ENCODE peak calls at places on chromosomes 16 and 17, in five cellular contexts. E is endothelial cell, V is fibroblast of pulmonary artery, O is natural killer cell, T is heart right ventricle. J is an unnamed sample.

GRCh38 chr16:11202260-11203091 is 53.5 kb downstream of the SOCS1 start:
- DNase-seq in V (no peak), O (no peak), T (no peak), E (no peak), J (no peak)

GRCh38 chr17:75985986-75986385 is 6.9 kb downstream of the TEN1 start:
- DNase-seq in T (no peak), O (no peak), V (no peak), E (no peak), J (no peak)

GRCh38 chr17:37358098-37358829 is 17.5 kb upstream of the C17orf78 start:
- DNase-seq in E (peak), V (peak), T (peak), O (no peak), J (no peak)

GRCh38 chr16:75572859-75573542 is 6.8 kb downstream of the GABARAPL2 start:
- DNase-seq in E (no peak), O (no peak), T (no peak), V (no peak), J (no peak)

GRCh38 chr17:37089998-37090397 is 141.2 kb downstream of the AATF start:
- DNase-seq in V (peak), O (peak), T (no peak), E (no peak), J (peak)

GRCh38 chr16:57577691-57578224 is 35.3 kb downstream of the ADGRG5 start:
- DNase-seq in T (no peak), O (peak), E (no peak), V (no peak), J (no peak)

GRCh38 chr17:81397314-81398169 is 2.3 kb downstream of the BAHCC1 start:
- DNase-seq in E (peak), O (no peak), T (no peak), V (peak), J (no peak)

GRCh38 chr16:53541326-53541725 is 38.3 kb upstream of the AKTIP start:
- DNase-seq in V (peak), O (no peak), T (no peak), E (no peak), J (no peak)

GRCh38 chr17:74213897-74214386 is 571 bp downstream of the TTYH2 start:
- DNase-seq in O (no peak), E (no peak), T (peak), V (no peak), J (no peak)

GRCh38 chr16:50683689-50684374 is 2.7 kb upstream of the SNX20 start:
- DNase-seq in E (no peak), O (peak), T (no peak), V (no peak), J (peak)

GRCh38 chr17:28267720-28268609 is 51.0 kb upstream of the TMEM97 start:
- DNase-seq in V (no peak), E (no peak), O (no peak), T (no peak), J (no peak)

GRCh38 chr17:42512733-42513251 is 23.2 kb upstream of the NAGLU start:
- DNase-seq in T (no peak), V (no peak), O (no peak), E (no peak), J (no peak)

GRCh38 chr17:74466111-74466784 is at the start of gene CD300A:
- DNase-seq in O (no peak), V (no peak), T (peak), E (no peak), J (no peak)

GRCh38 chr16:56506941-56507340 is 12.9 kb downstream of the BBS2 start:
- DNase-seq in T (no peak), O (no peak), E (no peak), V (peak), J (no peak)

GRCh38 chr16:16014329-16015224 is 65.2 kb downstream of the ABCC1 start:
- DNase-seq in V (peak), T (peak), E (no peak), O (no peak), J (no peak)

GRCh38 chr16:89827383-89828198 is 684 bp upstream of the SPIRE2 start:
- DNase-seq in T (peak), E (peak), V (peak), O (no peak), J (no peak)

GRCh38 chr17:17940451-17940911 is 31.7 kb downstream of the TOM1L2 start:
- DNase-seq in T (no peak), V (peak), O (no peak), E (no peak), J (no peak)

GRCh38 chr17:64974750-64975317 is 55.6 kb upstream of the LRRC37A3 start:
- DNase-seq in O (no peak), T (no peak), V (no peak), E (no peak), J (no peak)

GRCh38 chr17:60904582-60904981 is 226.9 kb downstream of the BCAS3 start:
- DNase-seq in V (no peak), T (no peak), O (no peak), E (no peak), J (no peak)

GRCh38 chr16:81627024-81627423 is 152.1 kb upstream of the PLCG2 start:
- DNase-seq in T (no peak), V (peak), E (no peak), O (no peak), J (no peak)

GRCh38 chr16:24045641-24046040 is 209.9 kb downstream of the PRKCB start:
- DNase-seq in T (no peak), V (no peak), E (peak), O (no peak), J (no peak)

GRCh38 chr17:11880714-11881113 is 116.6 kb downstream of the ZNF18 start:
- DNase-seq in E (no peak), T (peak), O (no peak), V (no peak), J (no peak)

GRCh38 chr17:27846042-27846655 is 45.8 kb upstream of the NOS2 start:
- DNase-seq in T (no peak), E (no peak), V (no peak), O (peak), J (peak)

GRCh38 chr17:82015311-82015971 is 7.2 kb downstream of the CENPX start:
- DNase-seq in T (no peak), V (no peak), O (no peak), E (no peak), J (no peak)

GRCh38 chr17:73551144-73551543 is 93.1 kb downstream of the SDK2 start:
- DNase-seq in T (no peak), O (no peak), E (no peak), V (no peak), J (no peak)

GRCh38 chr16:48971571-48972071 is 310.0 kb downstream of the CBLN1 start:
- DNase-seq in O (no peak), E (no peak), V (no peak), T (no peak), J (no peak)

GRCh38 chr17:75067856-75068255 is 19.9 kb upstream of the SLC16A5 start:
- DNase-seq in T (no peak), O (no peak), E (no peak), V (no peak), J (no peak)

GRCh38 chr17:71200597-71200996 is 920.2 kb upstream of the SOX9 start:
- DNase-seq in T (no peak), E (no peak), O (no peak), V (no peak), J (no peak)

GRCh38 chr16:81939164-81940067 is 71.9 kb downstream of the SDR42E1 start:
- DNase-seq in O (no peak), E (peak), T (no peak), V (no peak), J (no peak)

GRCh38 chr16:51637744-51638100 is 486.7 kb upstream of the SALL1 start:
- DNase-seq in E (no peak), O (no peak), T (no peak), V (peak), J (no peak)

GRCh38 chr16:65426484-65426883 is 304.6 kb upstream of the CDH11 start:
- DNase-seq in E (no peak), O (no peak), T (no peak), V (no peak), J (no peak)

GRCh38 chr17:68327823-68328557 is 36.7 kb downstream of the ARSG start:
- DNase-seq in T (no peak), E (no peak), V (no peak), O (no peak), J (no peak)
- TF ChIP-seq CTCF in T (no peak), E (no peak), V (peak), O (no peak), J (no peak)

GRCh38 chr16:69848635-69849545 is 86.8 kb downstream of the WWP2 start:
- DNase-seq in O (no peak), E (peak), V (peak), T (peak), J (no peak)
- TF ChIP-seq CTCF in O (no peak), E (no peak), V (peak), T (no peak), J (no peak)

GRCh38 chr17:7687072-7687907 is at the start of gene TP53:
- DNase-seq in T (peak), V (peak), E (peak), O (peak), J (peak)
- TF ChIP-seq CTCF in T (no peak), V (peak), E (no peak), O (no peak), J (no peak)

GRCh38 chr16:79954920-79955705 is 354.6 kb upstream of the MAF start:
- DNase-seq in T (no peak), E (no peak), O (no peak), V (no peak), J (no peak)
- TF ChIP-seq CTCF in T (no peak), E (no peak), O (no peak), V (no peak), J (no peak)

DNA sequence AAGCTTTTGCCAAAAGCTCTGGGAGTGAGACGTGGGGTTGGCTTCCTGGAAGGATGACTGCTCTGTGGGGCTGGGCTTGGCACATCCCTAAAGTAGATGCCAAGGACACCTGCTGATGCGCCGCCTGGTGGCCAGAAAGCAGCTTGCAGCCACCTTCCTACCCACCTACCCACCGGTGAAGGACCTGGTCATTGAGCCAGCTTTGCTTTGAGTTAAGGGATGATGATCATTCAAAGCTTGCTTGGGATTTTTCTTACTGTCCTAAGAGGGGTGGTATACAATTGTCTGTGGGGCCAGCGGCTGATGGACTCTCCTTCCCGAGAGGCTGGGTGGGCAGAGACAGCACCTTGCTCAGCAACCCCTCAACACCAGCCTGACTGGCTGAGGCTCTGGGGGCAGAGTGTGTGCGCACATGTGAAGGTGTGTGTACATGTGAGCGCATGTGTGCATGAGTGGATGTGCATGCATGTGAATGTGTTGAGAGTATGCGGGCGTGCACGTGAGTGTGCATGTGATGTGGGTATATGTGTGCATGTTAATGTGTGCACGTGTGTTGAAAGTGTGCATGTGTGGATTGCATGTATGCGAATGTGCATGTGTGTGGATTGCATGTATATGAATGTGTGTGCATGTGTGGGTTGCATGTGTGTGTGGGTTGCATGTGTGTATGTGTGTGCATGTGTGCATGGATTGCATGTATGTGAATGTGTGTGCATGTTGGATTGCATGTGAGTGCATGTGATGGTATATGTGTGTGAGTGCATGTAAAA is 18.6 kb downstream of the C1QTNF1 start:
- DNase-seq in O (peak), E (peak), V (peak), T (peak), J (peak)
- TF ChIP-seq CTCF in O (peak), E (peak), V (peak), T (peak), J (peak)

GRCh38 chr16:4411684-4412083 is 4.7 kb downstream of the CORO7 start:
- DNase-seq in V (no peak), E (no peak), O (no peak), T (peak), J (no peak)

GRCh38 chr16:4410335-4411075 is 5.9 kb downstream of the CORO7 start:
- DNase-seq in E (no peak), T (no peak), V (peak), O (no peak), J (no peak)

GRCh38 chr16:4407543-4408322 is 8.7 kb downstream of the CORO7 start:
- DNase-seq in T (no peak), O (no peak), V (peak), E (no peak), J (no peak)

GRCh38 chr16:4408323-4408690 is 8.1 kb downstream of the CORO7 start:
- DNase-seq in T (no peak), O (no peak), V (no peak), E (no peak), J (no peak)

DNA sequence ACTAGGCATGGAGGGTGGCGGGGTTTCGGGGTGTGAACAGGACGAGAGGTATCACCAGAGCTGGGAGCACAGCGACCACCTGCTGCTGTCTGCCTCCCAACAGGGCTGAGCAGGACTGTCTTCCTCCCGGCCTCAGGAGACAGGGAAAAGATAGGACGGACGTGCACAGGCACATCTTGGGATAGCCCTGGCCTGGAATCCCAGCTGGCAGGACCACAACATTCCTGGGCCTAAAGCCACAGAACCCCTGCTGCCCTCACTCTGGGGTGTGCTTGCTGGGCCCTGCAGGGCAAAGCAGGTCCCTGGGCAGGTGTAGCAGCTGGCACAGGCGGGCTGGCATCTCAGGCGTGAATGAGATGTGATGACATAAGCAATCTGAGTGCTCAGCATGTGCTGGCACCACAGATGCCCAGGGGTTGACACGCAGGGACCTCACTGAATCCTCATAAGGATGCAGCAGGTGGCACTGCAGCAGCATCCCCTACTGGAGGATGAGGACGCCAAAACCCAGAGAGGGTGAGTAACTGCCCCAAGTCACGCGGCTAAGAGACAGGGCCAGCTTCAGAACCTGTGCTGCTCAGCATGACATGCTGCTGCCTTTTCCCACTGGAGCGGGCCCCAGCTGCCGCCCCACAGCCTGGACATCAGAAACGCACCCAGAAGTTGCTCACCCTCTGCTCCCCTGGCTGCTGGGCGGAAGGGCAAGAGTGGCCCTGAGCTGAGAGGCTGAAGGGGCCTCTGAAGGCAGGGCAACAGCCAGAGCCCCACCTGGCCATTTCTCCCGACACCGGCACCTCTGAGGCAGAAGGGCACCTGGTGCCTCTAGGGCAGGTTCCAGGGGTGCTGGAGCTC is 7.1 kb downstream of the CORO7 start:
- DNase-seq in E (no peak), T (no peak), O (no peak), V (no peak), J (no peak)
- TF ChIP-seq CTCF in E (no peak), T (no peak), O (no peak), V (no peak), J (no peak)

GRCh38 chr16:3264137-3265036 is 8.0 kb upstream of the MEFV start:
- DNase-seq in O (peak), V (peak), E (peak), T (peak), J (peak)
- TF ChIP-seq CTCF in O (no peak), V (peak), E (no peak), T (no peak), J (no peak)

GRCh38 chr16:72961115-72961832 is 86.7 kb downstream of the ZFHX3 start:
- DNase-seq in T (no peak), V (no peak), E (no peak), O (no peak), J (no peak)
- TF ChIP-seq CTCF in T (no peak), V (peak), E (no peak), O (no peak), J (no peak)

GRCh38 chr17:55996826-55997225 is 156.4 kb upstream of the ANKFN1 start:
- DNase-seq in E (no peak), V (no peak), T (no peak), O (no peak), J (no peak)
- TF ChIP-seq CTCF in E (no peak), V (no peak), T (no peak), O (no peak), J (no peak)